ENCODE peak calls at places on chromosome 5, in four cellular contexts. C is natural killer cell, O is fibroblast of mammary gland, X is type B pancreatic cell. D is an unnamed sample.

GRCh38 chr5:107713228-107713627 is 42.5 kb upstream of the EFNA5 start:
- DNase-seq in C (no peak), O (no peak), X (no peak), D (no peak)

GRCh38 chr5:113776168-113776567 is 262.7 kb downstream of the YTHDC2 start:
- DNase-seq in C (no peak), O (no peak), X (no peak), D (no peak)

GRCh38 chr5:39767906-39768305 is 343.1 kb upstream of the DAB2 start:
- DNase-seq in C (no peak), O (peak; percentile 45), X (no peak), D (no peak)

GRCh38 chr5:78300464-78301045 is 6.1 kb upstream of the AP3B1 start:
- DNase-seq in C (no peak), O (peak; percentile 43), X (no peak), D (no peak)

GRCh38 chr5:111820072-111820471 is 63.1 kb upstream of the NREP start:
- DNase-seq in C (no peak), O (peak; percentile 23), X (no peak), D (no peak)

GRCh38 chr5:147098233-147098790 is 136.5 kb upstream of the STK32A start:
- DNase-seq in C (no peak), O (peak; percentile 93), X (no peak), D (peak; percentile 22)

GRCh38 chr5:131064669-131065371 is 100.2 kb downstream of the HINT1 start:
- DNase-seq in C (no peak), O (peak; percentile 23), X (no peak), D (no peak)

GRCh38 chr5:122312670-122312988 is 592 bp downstream of the SNCAIP start:
- DNase-seq in C (no peak), O (peak; percentile 26), X (no peak), D (no peak)

GRCh38 chr5:131068893-131069643 is 96.0 kb downstream of the HINT1 start:
- DNase-seq in C (peak; percentile 27), O (no peak), X (no peak), D (no peak)

GRCh38 chr5:180235846-180236245 is 26.8 kb upstream of the RASGEF1C start:
- DNase-seq in C (no peak), O (no peak), X (no peak), D (peak; percentile 38)

GRCh38 chr5:176533894-176534611 is 3.1 kb downstream of the RNF44 start:
- DNase-seq in C (peak; percentile 52), O (no peak), X (no peak), D (no peak)

GRCh38 chr5:179375966-179376365 is 30.7 kb upstream of the ADAMTS2 start:
- DNase-seq in C (no peak), O (no peak), X (peak; percentile 52), D (no peak)

GRCh38 chr5:156015137-156015536 is 311.8 kb upstream of the SGCD start:
- DNase-seq in C (no peak), O (no peak), X (no peak), D (no peak)

GRCh38 chr5:166926098-166926497 is 1365.3 kb upstream of the WWC1 start:
- DNase-seq in C (no peak), O (no peak), X (no peak), D (no peak)

GRCh38 chr5:81779125-81779934 is 28.4 kb upstream of the SSBP2 start:
- DNase-seq in C (peak; percentile 23), O (peak; percentile 48), X (no peak), D (no peak)

GRCh38 chr5:43839218-43839617 is 236.2 kb downstream of the NNT start:
- DNase-seq in C (no peak), O (peak; percentile 98), X (no peak), D (no peak)

GRCh38 chr5:177540438-177540837 is 13.9 kb downstream of the FAM193B start:
- DNase-seq in C (no peak), O (peak; percentile 21), X (no peak), D (no peak)

GRCh38 chr5:1217596-1218206 is 7.5 kb upstream of the SLC6A18 start:
- DNase-seq in C (no peak), O (no peak), X (no peak), D (no peak)

GRCh38 chr5:169216864-169217263 is 84.1 kb downstream of the SLIT3 start:
- DNase-seq in C (no peak), O (no peak), X (no peak), D (no peak)

GRCh38 chr5:75681125-75681830 is 36.0 kb downstream of the POC5 start:
- DNase-seq in C (no peak), O (peak; percentile 58), X (no peak), D (no peak)

GRCh38 chr5:77180167-77181081 is 30.1 kb upstream of the PDE8B start:
- DNase-seq in C (no peak), O (no peak), X (no peak), D (no peak)

DNA sequence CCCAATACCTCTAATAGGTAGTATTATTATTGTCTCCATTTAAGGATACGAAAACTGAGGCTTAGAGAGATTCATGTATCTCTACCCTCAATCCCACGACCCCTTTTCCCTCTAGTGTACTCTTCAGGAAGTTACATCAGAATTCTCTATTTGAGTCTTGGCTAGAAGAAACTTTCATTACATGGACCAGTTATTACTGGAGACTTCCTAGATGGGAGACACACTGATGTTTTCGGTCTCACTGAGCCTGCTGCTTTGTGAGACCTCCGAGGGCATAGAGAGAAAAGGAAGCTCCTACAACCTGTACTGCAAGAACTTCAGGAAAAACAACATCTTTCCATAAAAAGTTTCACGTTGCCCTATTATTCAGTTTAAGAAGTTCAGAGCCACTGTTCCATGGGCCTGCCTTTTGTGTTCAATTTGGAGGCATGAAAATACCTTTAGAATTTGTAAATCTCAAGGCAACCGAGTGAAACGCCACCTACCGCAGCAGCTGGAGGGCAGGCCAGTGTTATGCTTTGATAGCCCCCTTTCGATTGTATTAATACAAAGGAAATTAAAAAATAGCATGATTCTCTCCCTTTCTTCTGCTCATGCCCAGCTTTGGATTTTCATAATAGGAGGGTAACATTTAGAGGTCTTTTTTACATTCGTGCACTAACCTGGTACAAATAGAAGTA is 223.3 kb downstream of the EBF1 start:
- DNase-seq in C (no peak), O (no peak), X (no peak), D (no peak)
- TF ChIP-seq CTCF in C (no peak), O (no peak), X (no peak), D (no peak)

DNA sequence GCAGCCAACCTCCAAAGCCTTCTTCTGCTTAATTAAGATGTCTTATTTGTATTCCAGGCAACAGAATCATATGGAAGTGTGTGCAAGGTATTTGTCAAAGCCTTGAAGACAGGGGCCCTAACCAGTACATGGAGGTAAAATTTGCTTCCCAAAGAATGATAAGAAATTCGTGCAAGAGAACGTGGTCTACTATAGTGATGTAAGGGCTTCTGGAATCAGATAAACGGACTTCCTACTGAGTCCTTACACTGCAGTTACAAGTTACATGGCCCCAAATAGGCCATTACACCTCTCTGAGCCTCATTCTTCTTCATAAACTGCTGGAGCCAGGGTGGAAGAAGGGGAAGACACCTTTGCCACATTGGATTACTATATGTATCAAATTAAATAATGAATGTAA is 15.9 kb upstream of the ISOC1 start:
- DNase-seq in C (no peak), O (no peak), X (no peak), D (no peak)
- TF ChIP-seq CTCF in C (no peak), O (no peak), X (no peak), D (no peak)

GRCh38 chr5:114790403-114790792 is 379.3 kb downstream of the TRIM36 start:
- DNase-seq in C (no peak), O (no peak), X (no peak), D (no peak)

GRCh38 chr5:114789773-114790402 is 379.8 kb downstream of the TRIM36 start:
- DNase-seq in C (no peak), O (peak; percentile 32), X (no peak), D (peak; percentile 21)
- TF ChIP-seq CTCF in C (no peak), O (peak; percentile 39), X (peak; percentile 77), D (peak; percentile 80)

DNA sequence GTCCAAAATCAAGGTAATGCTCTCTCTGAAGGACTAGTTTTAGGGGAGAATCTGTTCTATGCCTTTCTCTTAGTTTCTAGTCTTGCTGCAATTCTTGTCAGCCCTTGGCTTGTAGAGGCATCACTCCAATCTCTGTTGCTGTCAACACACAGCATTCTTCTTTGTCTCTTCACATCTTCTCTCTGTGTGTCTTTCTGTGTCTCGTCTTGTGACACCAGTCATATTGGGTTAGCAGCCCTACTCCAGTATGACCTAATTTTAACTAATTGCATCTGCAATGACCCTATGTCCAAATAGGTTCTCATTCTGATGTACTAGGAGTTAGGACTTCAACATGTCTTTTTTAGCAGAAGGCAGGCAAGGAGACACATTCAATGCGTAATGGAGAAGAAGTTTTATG is 1110.6 kb downstream of the DTWD2 start:
- DNase-seq in C (no peak), O (no peak), X (no peak), D (no peak)
- TF ChIP-seq CTCF in C (no peak), O (no peak), X (no peak), D (no peak)

GRCh38 chr5:123369371-123369968 is 53.7 kb downstream of the CEP120 start:
- DNase-seq in C (no peak), O (no peak), X (no peak), D (no peak)

GRCh38 chr5:123367739-123368138 is 55.5 kb downstream of the CEP120 start:
- DNase-seq in C (no peak), O (peak; percentile 30), X (no peak), D (no peak)

GRCh38 chr5:123371575-123372179 is 51.5 kb downstream of the CEP120 start:
- DNase-seq in C (peak; percentile 21), O (peak; percentile 31), X (no peak), D (no peak)
- TF ChIP-seq CTCF in C (peak; percentile 46), O (peak; percentile 64), X (peak; percentile 74), D (peak; percentile 42)

DNA sequence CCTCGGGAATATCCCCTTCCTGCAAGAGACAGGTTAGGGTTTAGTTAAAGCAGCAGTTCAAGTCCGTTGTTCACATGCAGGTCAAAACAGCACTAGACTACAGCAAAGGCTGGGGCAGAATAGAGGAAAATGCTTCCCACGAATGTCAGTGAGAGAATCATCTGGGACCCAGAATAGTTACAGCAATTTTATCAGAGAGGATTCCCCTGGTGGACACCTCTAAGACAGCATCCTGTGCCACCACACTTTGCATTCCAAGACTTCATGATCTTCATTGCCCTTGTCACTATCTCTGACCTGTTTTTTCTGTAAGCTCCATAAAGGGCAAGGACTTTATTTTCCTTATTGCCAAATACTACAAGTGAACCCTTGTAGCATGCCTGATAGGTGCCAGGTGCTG is 12.9 kb downstream of the GRXCR2 start:
- DNase-seq in C (no peak), O (no peak), X (no peak), D (no peak)
- TF ChIP-seq CTCF in C (no peak), O (peak; percentile 11), X (peak; percentile 55), D (no peak)

D was measured in D721Med.